ENCODE peak calls at places on chromosomes 6 and 20, in seven cellular contexts. O is lower leg skin, X is PC-3, F is right lobe of liver, M is gastrocnemius medialis, W is psoas muscle, R is IMR-90. I is an unnamed sample.

GRCh38 chr6:117204903-117205302 is 60.5 kb upstream of the VGLL2 start:
- DNase-seq in O (no peak), X (no peak), F (no peak), M (no peak), W (no peak), R (no peak), I (no peak)

GRCh38 chr6:144647406-144647964 is 362.4 kb downstream of the UTRN start:
- DNase-seq in O (no peak), X (no peak), F (no peak), M (no peak), W (no peak), R (no peak), I (no peak)

GRCh38 chr6:3494391-3495100 is 37.7 kb upstream of the SLC22A23 start:
- DNase-seq in O (no peak), X (peak; percentile 69), F (no peak), M (no peak), W (no peak), R (no peak), I (no peak)

GRCh38 chr6:127933852-127934840 is 33.3 kb upstream of the THEMIS start:
- DNase-seq in O (no peak), X (no peak), F (no peak), M (no peak), W (no peak), R (no peak), I (no peak)

GRCh38 chr6:111985202-111985731 is 68.6 kb upstream of the CCN6 start:
- DNase-seq in O (peak; percentile 39), X (peak; percentile 96), F (no peak), M (no peak), W (no peak), R (peak; percentile 96), I (no peak)

GRCh38 chr6:2429460-2429859 is 184.1 kb upstream of the GMDS start:
- DNase-seq in O (no peak), X (no peak), F (no peak), M (no peak), W (no peak), R (peak; percentile 76), I (no peak)

GRCh38 chr6:1766663-1767062 is 156.9 kb downstream of the FOXC1 start:
- DNase-seq in O (no peak), X (peak; percentile 39), F (no peak), M (no peak), W (no peak), R (peak; percentile 29), I (no peak)

GRCh38 chr20:50338479-50339195 is 148.0 kb downstream of the CEBPB start:
- DNase-seq in O (peak; percentile 15), X (no peak), F (no peak), M (no peak), W (no peak), R (peak; percentile 23), I (no peak)

GRCh38 chr6:82954937-82955577 is 110.6 kb downstream of the UBE3D start:
- DNase-seq in O (no peak), X (peak; percentile 53), F (no peak), M (no peak), W (no peak), R (peak; percentile 91), I (no peak)

GRCh38 chr20:19351542-19351941 is 139.1 kb downstream of the SLC24A3 start:
- DNase-seq in O (no peak), X (no peak), F (no peak), M (no peak), W (no peak), R (no peak), I (no peak)

GRCh38 chr20:21656299-21657067 is 49.0 kb upstream of the PAX1 start:
- DNase-seq in O (no peak), X (no peak), F (no peak), M (no peak), W (no peak), R (no peak), I (no peak)

GRCh38 chr6:12911387-12911960 is 194.9 kb downstream of the PHACTR1 start:
- DNase-seq in O (no peak), X (peak; percentile 51), F (no peak), M (no peak), W (no peak), R (peak; percentile 9), I (no peak)

GRCh38 chr6:45677381-45677992 is 299.8 kb upstream of the SUPT3H start:
- DNase-seq in O (peak; percentile 33), X (peak; percentile 53), F (no peak), M (no peak), W (no peak), R (peak; percentile 66), I (peak; percentile 45)

GRCh38 chr6:121504227-121504626 is 68.8 kb downstream of the GJA1 start:
- DNase-seq in O (no peak), X (peak; percentile 66), F (no peak), M (no peak), W (no peak), R (peak; percentile 96), I (no peak)

GRCh38 chr6:69293471-69293870 is 503.3 kb downstream of the LMBRD1 start:
- DNase-seq in O (no peak), X (no peak), F (no peak), M (no peak), W (no peak), R (no peak), I (no peak)

GRCh38 chr6:85412926-85413325 is 37.0 kb upstream of the NT5E start:
- DNase-seq in O (no peak), X (no peak), F (no peak), M (no peak), W (no peak), R (no peak), I (no peak)

GRCh38 chr6:155894758-155895157 is 439.1 kb upstream of the NOX3 start:
- DNase-seq in O (no peak), X (no peak), F (no peak), M (no peak), W (no peak), R (no peak), I (no peak)

GRCh38 chr6:4940416-4940815 is 63.4 kb downstream of the RPP40 start:
- DNase-seq in O (no peak), X (peak; percentile 19), F (no peak), M (no peak), W (no peak), R (no peak), I (no peak)

GRCh38 chr6:104281370-104281769 is 578.3 kb downstream of the HACE1 start:
- DNase-seq in O (no peak), X (peak; percentile 5), F (no peak), M (no peak), W (no peak), R (no peak), I (no peak)

GRCh38 chr6:11270030-11271027 is 37.9 kb upstream of the NEDD9 start:
- DNase-seq in O (no peak), X (no peak), F (no peak), M (no peak), W (no peak), R (peak; percentile 10), I (no peak)

GRCh38 chr6:24009319-24009718 is 116.7 kb upstream of the NRSN1 start:
- DNase-seq in O (no peak), X (no peak), F (no peak), M (no peak), W (no peak), R (no peak), I (no peak)

GRCh38 chr20:63036266-63036665 is 29.5 kb upstream of the BHLHE23 start:
- DNase-seq in O (no peak), X (no peak), F (peak; percentile 32), M (no peak), W (no peak), R (no peak), I (peak; percentile 81)

DNA sequence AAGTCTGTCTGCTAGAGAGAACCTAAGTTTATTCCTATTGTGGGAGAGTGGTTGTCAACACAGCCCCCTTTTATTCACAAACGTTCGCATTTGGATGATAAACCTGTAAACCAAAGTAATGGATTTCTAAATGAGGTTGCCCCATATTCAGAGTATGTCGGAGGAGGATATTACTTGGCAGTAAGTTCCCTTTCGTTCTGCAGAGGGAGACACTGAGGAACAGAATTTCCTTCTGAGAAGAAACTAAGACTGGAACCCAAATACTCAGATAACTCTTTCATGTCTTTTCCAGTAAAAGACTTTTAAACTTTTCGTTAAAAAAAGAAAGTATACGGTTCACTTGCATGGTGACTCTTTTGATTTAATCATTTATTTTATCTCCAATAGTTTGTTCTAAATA is 754.6 kb upstream of the MMS22L start:
- DNase-seq in O (no peak), X (peak; percentile 12), F (no peak), M (no peak), W (no peak), R (no peak), I (no peak)
- TF ChIP-seq CTCF in O (no peak), X (no peak), F (no peak), M (no peak), W (no peak), R (no peak), I (no peak)

DNA sequence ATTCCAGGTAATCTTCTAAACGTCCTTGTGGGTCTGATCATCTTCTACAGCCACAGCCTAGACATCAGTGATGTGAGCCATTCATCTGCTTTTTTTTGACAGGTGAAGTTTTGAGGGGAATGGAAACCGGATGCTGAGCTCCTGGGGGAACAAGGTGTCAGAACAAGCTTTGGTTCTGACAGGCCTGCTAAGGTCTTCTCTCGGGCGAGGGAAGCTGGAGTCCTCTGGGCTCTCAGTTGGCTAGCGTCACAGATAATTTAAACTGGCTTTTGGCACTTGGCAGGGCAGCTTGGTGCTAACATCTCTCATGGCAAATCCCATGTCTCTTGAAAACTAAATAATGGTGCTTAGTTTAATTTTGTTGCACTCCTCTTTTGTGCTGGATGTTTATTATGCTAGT is 8.4 kb upstream of the AIG1 start:
- DNase-seq in O (no peak), X (no peak), F (no peak), M (no peak), W (no peak), R (no peak), I (no peak)
- H3K4me3 ChIP-seq in O (no peak overlapping the region), X (no peak overlapping the region), F (no peak overlapping the region), M (no peak overlapping the region), W (no peak overlapping the region), R (no peak overlapping the region), I (no peak overlapping the region)

DNA sequence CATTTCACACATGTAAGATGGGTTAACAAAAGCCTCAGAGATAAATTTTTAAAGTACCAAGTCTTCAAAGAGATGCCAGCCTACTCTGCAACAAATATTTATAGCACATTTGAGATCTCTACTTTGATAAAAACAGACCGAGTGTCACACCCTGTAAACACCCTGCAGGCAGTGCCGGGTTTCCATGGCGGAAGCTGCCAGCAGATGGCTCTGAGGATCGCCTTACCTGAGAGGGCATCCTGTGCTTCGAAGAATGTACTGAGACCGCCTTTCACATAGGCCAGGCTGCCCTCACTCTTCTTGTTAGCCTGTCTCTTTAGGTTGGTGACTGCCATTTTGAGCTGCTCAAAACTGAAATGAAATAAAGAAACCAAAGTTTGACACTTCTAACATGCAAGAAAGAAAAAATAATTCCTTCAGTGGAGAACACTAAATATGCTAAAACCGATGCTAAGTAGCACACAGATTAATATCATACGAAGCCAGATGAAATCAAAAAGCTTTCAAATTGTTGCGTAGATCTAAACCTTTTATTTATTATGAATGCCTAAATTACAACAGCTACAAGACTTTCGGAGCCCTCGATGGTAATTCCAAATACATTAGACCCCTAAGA is 39.3 kb downstream of the HUS1B start:
- DNase-seq in O (peak; percentile 20), X (peak; percentile 69), F (no peak), M (peak; percentile 23), W (peak; percentile 11), R (no peak), I (no peak)
- TF ChIP-seq CTCF in O (no peak), X (peak; percentile 73), F (no peak), M (peak; percentile 47), W (peak; percentile 31), R (no peak), I (no peak)

DNA sequence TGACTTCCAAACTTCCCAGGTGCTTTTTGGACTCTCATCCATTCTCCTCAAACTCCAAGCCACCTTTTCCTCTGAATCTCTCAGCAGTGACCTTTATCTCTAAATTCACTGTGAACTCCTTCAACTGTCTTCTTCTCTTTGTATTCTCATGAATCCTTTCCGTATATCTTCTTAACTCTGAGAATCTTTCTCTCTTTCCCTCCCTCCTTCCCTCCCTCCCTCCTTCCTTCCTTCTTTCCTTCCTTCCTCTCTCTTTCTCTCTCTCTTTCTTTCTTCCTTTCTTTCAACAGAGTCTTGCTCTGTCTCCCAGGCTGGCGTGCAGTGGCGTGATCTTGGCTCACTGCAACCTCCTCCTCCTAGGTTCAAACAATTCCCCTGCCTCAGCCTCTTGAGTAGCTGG is 4.3 kb upstream of the PRELID3B start:
- DNase-seq in O (no peak), X (no peak), F (no peak), M (no peak), W (no peak), R (no peak), I (no peak)
- H3K4me3 ChIP-seq in O (no peak overlapping the region), X (no peak overlapping the region), F (no peak overlapping the region), M (no peak overlapping the region), W (no peak overlapping the region), R (no peak overlapping the region), I (no peak overlapping the region)